ENCODE peak calls at places on chromosome 14, in nine cellular contexts. O is NCI-H510A; E is effector memory CD8-positive, alpha-beta T cell; A is EL; V is cardiac muscle cell; T is midbrain; J is stimulated activated CD4-positive, alpha-beta T cell treated with anti-CD3 and anti-CD28 coated beads, Interleukin-4, amount 100 ng/mL, for 24 hours; G is pons; Y is stimulated activated CD8-positive, alpha-beta memory T cell treated with anti-CD3 and anti-CD28 coated beads, Interleukin-7, amount 100 ng/mL, for 24 hours. W is an unnamed sample.

GRCh38 chr14:104746951-104747481 is 5.9 kb upstream of the SIVA1 start:
- DNase-seq in O (no peak), E (no peak), A (no peak), V (no peak), T (peak; percentile 35), J (no peak), G (peak; percentile 58), Y (no peak), W (no peak)

GRCh38 chr14:72518809-72519377 is 375.0 kb downstream of the DPF3 start:
- DNase-seq in O (no peak), E (peak; percentile 44), A (no peak), V (no peak), T (no peak), J (peak; percentile 52), G (no peak), Y (no peak), W (no peak)

GRCh38 chr14:77707724-77708408 is at the start of the genes ALKBH1 and SLIRP:
- DNase-seq in O (peak; percentile 72), E (peak; percentile 84), A (peak; percentile 85), V (peak; percentile 78), T (peak; percentile 95), J (peak; percentile 90), G (peak; percentile 91), Y (peak; percentile 74), W (peak; percentile 80)

GRCh38 chr14:21350539-21350938 is 33.3 kb downstream of the SUPT16H start:
- DNase-seq in O (no peak), E (no peak), A (no peak), V (no peak), T (no peak), J (no peak), G (no peak), Y (no peak), W (no peak)

GRCh38 chr14:37443461-37443860 is 151.6 kb downstream of the FOXA1 start:
- DNase-seq in O (no peak), E (no peak), A (peak; percentile 6), V (peak; percentile 3), T (no peak), J (no peak), G (no peak), Y (no peak), W (no peak)

GRCh38 chr14:72810201-72810600 is 83.7 kb downstream of the DPF3 start:
- DNase-seq in O (no peak), E (peak; percentile 7), A (no peak), V (no peak), T (no peak), J (peak; percentile 62), G (no peak), Y (peak; percentile 31), W (no peak)

GRCh38 chr14:100761481-100761880 is 34.8 kb downstream of the DLK1 start:
- DNase-seq in O (no peak), E (no peak), A (peak; percentile 85), V (peak; percentile 60), T (no peak), J (no peak), G (no peak), Y (no peak), W (peak; percentile 87)

GRCh38 chr14:103997391-103997790 is 55.1 kb upstream of the RD3L start:
- DNase-seq in O (no peak), E (no peak), A (no peak), V (no peak), T (no peak), J (no peak), G (no peak), Y (no peak), W (no peak)

GRCh38 chr14:25231006-25231405 is 181.1 kb upstream of the STXBP6 start:
- DNase-seq in O (no peak), E (no peak), A (no peak), V (peak; percentile 0), T (peak; percentile 34), J (no peak), G (peak; percentile 63), Y (no peak), W (no peak)

GRCh38 chr14:34843011-34843554 is 32.1 kb downstream of the BAZ1A start:
- DNase-seq in O (no peak), E (no peak), A (peak; percentile 67), V (peak; percentile 64), T (no peak), J (peak; percentile 29), G (no peak), Y (no peak), W (peak; percentile 74)

GRCh38 chr14:75204106-75204505 is 27.7 kb upstream of the TMED10 start:
- DNase-seq in O (no peak), E (no peak), A (no peak), V (no peak), T (no peak), J (no peak), G (no peak), Y (no peak), W (no peak)

GRCh38 chr14:93150227-93151206 is 34.2 kb downstream of the MOAP1 start:
- DNase-seq in O (no peak), E (no peak), A (no peak), V (peak; percentile 20), T (no peak), J (no peak), G (peak; percentile 36), Y (no peak), W (no peak)

GRCh38 chr14:103057028-103057371 is 349 bp downstream of the CDC42BPB start:
- DNase-seq in O (no peak), E (no peak), A (no peak), V (peak; percentile 35), T (no peak), J (no peak), G (no peak), Y (no peak), W (no peak)

GRCh38 chr14:61527325-61528100 is 167.8 kb upstream of the HIF1A start:
- DNase-seq in O (no peak), E (no peak), A (peak; percentile 88), V (peak; percentile 89), T (no peak), J (no peak), G (no peak), Y (no peak), W (peak; percentile 85)

GRCh38 chr14:69044965-69045555 is 66.0 kb upstream of the ACTN1 start:
- DNase-seq in O (no peak), E (no peak), A (no peak), V (peak; percentile 88), T (no peak), J (no peak), G (no peak), Y (no peak), W (peak; percentile 40)

W was measured in HCEC 1CT.